ENCODE peak calls at places on chromosomes 1 and 21, in five cellular contexts. K is mammary epithelial cell, W is mesothelial cell of epicardium, Z is neural crest cell, S is nephron progenitor cell. M is an unnamed sample.

GRCh38 chr1:54460346-54460745 is 54.2 kb upstream of the SSBP3 start:
- DNase-seq in K (no peak), W (no peak), Z (no peak), S (no peak), M (no peak)

GRCh38 chr1:6703016-6703415 is 1.4 kb upstream of the DNAJC11 start:
- DNase-seq in K (no peak), W (no peak), Z (no peak), S (no peak), M (no peak)

GRCh38 chr1:222880586-222880985 is 65.7 kb downstream of the DISP1 start:
- DNase-seq in K (peak; percentile 57), W (no peak), Z (no peak), S (no peak), M (no peak)

GRCh38 chr21:14533555-14534400 is 12.3 kb downstream of the SAMSN1 start:
- DNase-seq in K (peak; percentile 88), W (no peak), Z (no peak), S (no peak), M (no peak)

GRCh38 chr1:75198163-75198562 is 64.0 kb downstream of the LHX8 start:
- DNase-seq in K (no peak), W (no peak), Z (no peak), S (no peak), M (no peak)

GRCh38 chr1:152037920-152038658 is 1.3 kb upstream of the S100A11 start:
- DNase-seq in K (no peak), W (no peak), Z (no peak), S (no peak), M (no peak)

GRCh38 chr1:29514361-29515187 is 278.3 kb downstream of the PTPRU start:
- DNase-seq in K (no peak), W (no peak), Z (no peak), S (no peak), M (no peak)

GRCh38 chr1:25562101-25562927 is 18.9 kb downstream of the LDLRAP1 start:
- DNase-seq in K (no peak), W (no peak), Z (no peak), S (no peak), M (no peak)

GRCh38 chr1:23742670-23743286 is 493 bp upstream of the ELOA start:
- DNase-seq in K (peak; percentile 17), W (no peak), Z (no peak), S (no peak), M (no peak)

GRCh38 chr1:35726814-35727433 is 8.2 kb upstream of the C1orf216 start:
- DNase-seq in K (peak; percentile 22), W (peak; percentile 67), Z (peak; percentile 54), S (peak; percentile 62), M (no peak)

GRCh38 chr1:6472391-6472790 is 6.4 kb upstream of the TNFRSF25 start:
- DNase-seq in K (no peak), W (no peak), Z (no peak), S (no peak), M (no peak)

GRCh38 chr1:30919025-30919881 is 10.7 kb upstream of the SDC3 start:
- DNase-seq in K (peak; percentile 56), W (no peak), Z (no peak), S (no peak), M (no peak)

GRCh38 chr1:144551107-144551542 is 41.6 kb upstream of the PPIAL4F start:
- DNase-seq in K (no peak), W (peak; percentile 47), Z (no peak), S (peak; percentile 16), M (no peak)

DNA sequence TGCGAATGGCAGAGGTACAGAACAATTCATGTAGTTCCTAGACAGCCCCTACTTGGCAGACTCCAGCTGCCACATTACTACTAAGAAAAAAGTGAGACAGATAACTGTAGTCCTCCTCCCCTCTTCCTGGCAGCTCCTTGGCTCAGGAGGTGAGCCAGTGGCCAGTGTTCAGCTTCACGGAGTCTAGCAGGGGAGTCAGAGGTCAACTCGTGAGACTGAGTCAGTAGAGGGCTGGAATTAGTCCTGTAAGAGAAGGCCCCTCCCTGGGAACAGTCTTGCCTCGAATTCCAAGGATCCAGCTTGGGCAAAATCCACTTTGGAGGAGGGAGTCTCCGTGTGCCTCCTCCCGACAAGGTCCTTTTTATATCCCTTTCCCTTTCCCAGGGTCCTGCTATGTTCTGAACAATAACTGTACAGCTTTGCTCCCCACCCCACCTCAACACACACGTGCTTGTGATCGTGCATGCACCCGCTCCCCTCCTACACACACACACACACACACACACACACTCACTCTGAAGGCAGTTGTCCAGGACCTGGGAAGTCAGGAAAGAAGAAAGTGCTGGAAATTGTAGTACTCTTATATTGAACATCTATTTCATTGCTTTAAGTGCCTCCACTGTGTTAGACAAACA is 22.5 kb upstream of the SLC27A3 start:
- DNase-seq in K (no peak), W (no peak), Z (no peak), S (no peak), M (peak; percentile 76)
- TF ChIP-seq CTCF in K (no peak), W (no peak), Z (no peak), S (no peak), M (no peak)

GRCh38 chr1:14149431-14149830 is 449.1 kb upstream of the KAZN start:
- DNase-seq in K (no peak), W (no peak), Z (no peak), S (no peak), M (no peak)
- TF ChIP-seq CTCF in K (peak; percentile 27), W (peak; percentile 32), Z (peak; percentile 38), S (no peak), M (no peak)

DNA sequence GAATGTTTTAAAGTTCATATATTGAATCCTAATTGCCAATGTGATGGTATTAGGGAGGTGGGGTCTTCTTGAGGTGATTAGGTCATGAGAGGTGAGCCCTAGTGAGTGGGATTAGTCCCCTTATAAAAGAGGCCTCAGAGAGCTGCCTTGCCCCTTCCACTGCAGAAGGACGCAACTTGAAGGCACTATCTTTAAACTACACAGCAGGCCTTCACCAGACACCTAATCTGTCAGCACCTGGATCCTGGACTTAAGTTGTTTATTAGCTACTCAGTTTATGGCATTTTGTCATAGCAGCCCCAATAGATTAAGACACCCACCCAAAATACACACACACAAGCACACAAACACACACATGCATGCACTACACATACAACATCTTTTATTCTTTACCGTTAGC is 61.4 kb downstream of the DAB1 start:
- DNase-seq in K (no peak), W (no peak), Z (no peak), S (no peak), M (no peak)
- TF ChIP-seq CTCF in K (no peak), W (no peak), Z (no peak), S (no peak), M (no peak)

DNA sequence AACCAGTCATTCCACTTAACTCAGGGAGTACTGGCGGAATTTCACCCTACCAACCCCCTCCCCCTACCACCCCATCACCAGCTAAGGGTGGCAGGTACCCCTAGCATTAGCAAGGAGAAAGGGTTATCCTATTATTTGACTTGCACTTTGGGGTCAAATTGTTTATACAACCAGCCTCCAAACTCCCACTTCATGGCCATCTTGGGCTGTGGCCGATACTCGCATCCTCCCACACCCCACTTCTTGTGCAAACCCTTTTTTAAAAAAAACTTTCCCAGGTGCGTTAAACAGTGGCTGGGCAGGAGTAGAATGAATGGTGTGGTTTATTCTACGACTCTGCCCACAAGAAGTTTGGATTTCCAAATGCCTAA is 710 bp upstream of the MRPL24 start:
- DNase-seq in K (no peak), W (no peak), Z (no peak), S (no peak), M (no peak)
- TF ChIP-seq CTCF in K (no peak), W (no peak), Z (no peak), S (no peak), M (no peak)

GRCh38 chr1:2108877-2109580 is 58.8 kb downstream of the PRKCZ start:
- DNase-seq in K (no peak), W (no peak), Z (no peak), S (no peak), M (no peak)
- TF ChIP-seq CTCF in K (no peak), W (no peak), Z (peak; percentile 12), S (peak; percentile 4), M (no peak)

GRCh38 chr1:58859769-58860455 is 76.1 kb upstream of the JUN start:
- DNase-seq in K (no peak), W (no peak), Z (no peak), S (no peak), M (no peak)

GRCh38 chr1:58861076-58861475 is 77.2 kb upstream of the JUN start:
- DNase-seq in K (no peak), W (no peak), Z (no peak), S (no peak), M (no peak)

GRCh38 chr1:58862728-58863385 is 79.0 kb upstream of the JUN start:
- DNase-seq in K (no peak), W (no peak), Z (no peak), S (no peak), M (no peak)

GRCh38 chr1:58864654-58865053 is 80.8 kb upstream of the JUN start:
- DNase-seq in K (peak; percentile 14), W (no peak), Z (no peak), S (no peak), M (no peak)

DNA sequence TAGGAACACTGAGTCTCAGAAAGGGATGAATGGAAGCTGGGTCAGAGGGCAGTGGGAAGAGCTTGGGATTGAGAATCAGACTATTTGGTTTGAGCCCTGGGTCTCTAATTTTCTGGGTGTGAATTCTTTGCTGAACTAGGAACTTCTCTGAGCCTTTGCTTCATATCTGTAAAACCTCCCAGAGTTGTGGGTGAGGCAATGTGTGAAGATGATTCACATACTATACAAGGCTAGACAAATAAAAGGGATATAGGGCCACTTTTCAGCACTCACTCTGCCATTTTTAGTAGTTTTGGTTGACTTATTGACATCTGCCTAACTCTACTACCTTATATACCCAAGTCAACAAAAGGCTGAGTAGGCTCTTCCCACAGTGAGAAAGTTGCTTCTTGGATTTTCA is 77.7 kb upstream of the JUN start:
- DNase-seq in K (peak; percentile 41), W (no peak), Z (no peak), S (no peak), M (no peak)
- TF ChIP-seq CTCF in K (no peak), W (no peak), Z (no peak), S (no peak), M (no peak)

GRCh38 chr21:45985471-45986315 is 4.1 kb downstream of the COL6A1 start:
- DNase-seq in K (no peak), W (no peak), Z (no peak), S (no peak), M (no peak)

GRCh38 chr21:45983981-45984551 is 2.5 kb downstream of the COL6A1 start:
- DNase-seq in K (no peak), W (no peak), Z (no peak), S (peak; percentile 6), M (no peak)

GRCh38 chr21:45986316-45987051 is 4.9 kb downstream of the COL6A1 start:
- DNase-seq in K (no peak), W (no peak), Z (no peak), S (no peak), M (no peak)

GRCh38 chr21:45982758-45983731 is 1.5 kb downstream of the COL6A1 start:
- DNase-seq in K (no peak), W (peak; percentile 42), Z (no peak), S (peak; percentile 14), M (no peak)

GRCh38 chr21:45984584-45985095 is 3.1 kb downstream of the COL6A1 start:
- DNase-seq in K (no peak), W (no peak), Z (no peak), S (no peak), M (no peak)
- TF ChIP-seq CTCF in K (no peak), W (no peak), Z (no peak), S (no peak), M (no peak)

GRCh38 chr21:21682172-21682571 is 684.0 kb downstream of the NCAM2 start:
- DNase-seq in K (no peak), W (no peak), Z (no peak), S (no peak), M (no peak)
- TF ChIP-seq CTCF in K (no peak), W (no peak), Z (no peak), S (no peak), M (no peak)

M was measured in omental fat pad.